ENCODE peak calls at places on chromosomes 1 and 21, in seven cellular contexts. G is DND-41, Q is KBM-7, L is OCI-LY7, P is cardiac fibroblast, Y is A549, X is endothelial cell. C is an unnamed sample.

GRCh38 chr1:87127581-87127980 is 201.1 kb upstream of the LMO4 start:
- DNase-seq in P (no peak), Y (no peak), L (no peak), Q (no peak), X (no peak), G (no peak), C (no peak)

GRCh38 chr1:206908038-206908437 is 10.8 kb downstream of the IL24 start:
- DNase-seq in X (no peak), L (no peak), P (no peak), Q (no peak), G (no peak), Y (no peak), C (no peak)

GRCh38 chr21:45555251-45555556 is 13.0 kb upstream of the SLC19A1 start:
- DNase-seq in G (no peak), P (no peak), Y (no peak), L (no peak), Q (no peak), X (no peak), C (no peak)

GRCh38 chr1:212791261-212791675 is 309 bp downstream of the NSL1 start:
- DNase-seq in L (no peak), P (peak; percentile 90), G (no peak), Y (peak; percentile 81), X (no peak), Q (no peak), C (peak; percentile 56)

GRCh38 chr1:55359611-55360010 is 144.4 kb upstream of the USP24 start:
- DNase-seq in P (no peak), G (no peak), Y (no peak), X (no peak), Q (no peak), L (no peak), C (no peak)

GRCh38 chr1:34686531-34686930 is 68.3 kb upstream of the GJB5 start:
- DNase-seq in G (no peak), Q (no peak), L (no peak), P (no peak), X (no peak), Y (no peak), C (no peak)

GRCh38 chr1:76939107-76939816 is 72.0 kb downstream of the ST6GALNAC5 start:
- DNase-seq in L (no peak), P (peak; percentile 38), Y (no peak), G (no peak), Q (no peak), X (no peak), C (no peak)

GRCh38 chr1:64623750-64624445 is 121.0 kb upstream of the RAVER2 start:
- DNase-seq in P (peak; percentile 63), Y (peak; percentile 8), G (no peak), Q (no peak), X (no peak), L (no peak), C (no peak)

GRCh38 chr1:116310172-116310571 is 62.9 kb upstream of the ATP1A1 start:
- DNase-seq in P (no peak), L (no peak), Y (no peak), Q (no peak), G (no peak), X (no peak), C (no peak)

GRCh38 chr1:179754031-179754624 is 11.0 kb downstream of the FAM163A start:
- DNase-seq in X (no peak), Q (no peak), L (no peak), G (no peak), P (peak; percentile 86), Y (no peak), C (no peak)

GRCh38 chr1:163258181-163258580 is 55.5 kb upstream of the RGS5 start:
- DNase-seq in L (no peak), Y (no peak), G (no peak), Q (no peak), P (peak; percentile 43), X (no peak), C (no peak)

GRCh38 chr1:53371121-53371666 is 43.3 kb upstream of the LRP8 start:
- DNase-seq in X (no peak), Y (no peak), Q (no peak), L (no peak), P (no peak), G (no peak), C (no peak)

GRCh38 chr1:165893507-165893906 is 66.1 kb downstream of the UCK2 start:
- DNase-seq in G (no peak), Q (no peak), Y (no peak), L (no peak), X (no peak), P (peak; percentile 57), C (no peak)

GRCh38 chr1:15627343-15627988 is 10.2 kb downstream of the DDI2 start:
- DNase-seq in L (no peak), Y (no peak), X (no peak), G (no peak), P (no peak), Q (no peak), C (no peak)

GRCh38 chr1:64246294-64246917 is 43.0 kb downstream of the UBE2U start:
- DNase-seq in L (peak; percentile 56), G (no peak), Y (peak; percentile 24), P (peak; percentile 67), Q (peak; percentile 52), X (no peak), C (peak; percentile 46)

GRCh38 chr1:18110968-18111367 is 3.4 kb downstream of the IGSF21 start:
- DNase-seq in G (no peak), X (no peak), L (no peak), Y (no peak), Q (peak; percentile 1), P (no peak), C (no peak)

GRCh38 chr1:182259963-182260362 is 131.6 kb downstream of the GLUL start:
- DNase-seq in Y (no peak), G (peak; percentile 39), P (no peak), L (no peak), Q (no peak), X (no peak), C (no peak)